ENCODE peak calls at places on chromosomes 13 and 19, in four cellular contexts. H, K, W and Z are unnamed samples.
A peak's percentile ranks its signal among the peaks of the same experiment; 100 is the strongest.

GRCh38 chr13:73477441-73477840 is 418.6 kb downstream of the KLF5 start:
- DNase-seq in H (no peak), K (no peak), W (no peak), Z (no peak)

GRCh38 chr19:50252887-50253268 is 49.5 kb downstream of the MYH14 start:
- DNase-seq in H (no peak), K (no peak), W (no peak), Z (no peak)

GRCh38 chr19:1860133-1860775 is 3.1 kb downstream of the KLF16 start:
- DNase-seq in H (no peak), K (peak; percentile 79), W (no peak), Z (no peak)

GRCh38 chr13:51453959-51454703 is 1.3 kb upstream of the INTS6 start:
- DNase-seq in H (no peak), K (no peak), W (peak; percentile 24), Z (peak; percentile 61)

GRCh38 chr13:27960362-27961226 is 8.5 kb downstream of the CDX2 start:
- DNase-seq in H (peak; percentile 83), K (peak; percentile 13), W (peak; percentile 35), Z (peak; percentile 86)

GRCh38 chr19:38193445-38193844 is 30.6 kb downstream of the DPF1 start:
- DNase-seq in H (no peak), K (no peak), W (no peak), Z (no peak)

GRCh38 chr19:38697641-38698071 is 46.6 kb downstream of the CAPN12 start:
- DNase-seq in H (no peak), K (no peak), W (no peak), Z (no peak)

GRCh38 chr13:47112900-47113299 is 216.0 kb upstream of the HTR2A start:
- DNase-seq in H (no peak), K (no peak), W (no peak), Z (no peak)

GRCh38 chr19:4019578-4019977 is 12.0 kb downstream of the PIAS4 start:
- DNase-seq in H (no peak), K (no peak), W (no peak), Z (peak; percentile 59)

GRCh38 chr19:30393729-30394480 is 21.7 kb downstream of the ZNF536 start:
- DNase-seq in H (no peak), K (no peak), W (no peak), Z (no peak)

GRCh38 chr19:54905411-54905810 is 537 bp upstream of the NCR1 start:
- DNase-seq in H (no peak), K (no peak), W (no peak), Z (no peak)

GRCh38 chr13:44734204-44734707 is 158.1 kb upstream of the TSC22D1 start:
- DNase-seq in H (peak; percentile 80), K (peak; percentile 55), W (peak; percentile 51), Z (peak; percentile 77)

GRCh38 chr19:391726-392374 is 17.1 kb downstream of the C2CD4C start:
- DNase-seq in H (no peak), K (no peak), W (no peak), Z (peak; percentile 5)

GRCh38 chr19:52659013-52659412 is 20.9 kb upstream of the ZNF83 start:
- DNase-seq in H (no peak), K (no peak), W (no peak), Z (no peak)

GRCh38 chr13:65914707-65915106 is 1315.4 kb downstream of the PCDH9 start:
- DNase-seq in H (no peak), K (peak; percentile 51), W (no peak), Z (no peak)

GRCh38 chr19:49073514-49074378 is 1.2 kb upstream of the KCNA7 start:
- DNase-seq in H (no peak), K (no peak), W (no peak), Z (no peak)

GRCh38 chr19:18802354-18802753 is 11.2 kb upstream of the COMP start:
- DNase-seq in H (no peak), K (no peak), W (no peak), Z (no peak)

GRCh38 chr13:25148005-25148798 is 23.9 kb downstream of the AMER2 start:
- DNase-seq in H (no peak), K (no peak), W (no peak), Z (no peak)

GRCh38 chr19:50359432-50359818 is 6.0 kb downstream of the NAPSA start:
- DNase-seq in H (no peak), K (no peak), W (no peak), Z (no peak)

GRCh38 chr19:4362871-4363545 is 19.6 kb downstream of the MPND start:
- DNase-seq in H (no peak), K (no peak), W (no peak), Z (no peak)

GRCh38 chr19:1173845-1174809 is at the start of gene SBNO2:
- DNase-seq in H (peak; percentile 95), K (peak; percentile 89), W (peak; percentile 88), Z (peak; percentile 88)

GRCh38 chr19:3618811-3619630 is 7.6 kb downstream of the CACTIN start:
- DNase-seq in H (peak; percentile 69), K (no peak), W (no peak), Z (peak; percentile 79)

GRCh38 chr19:48966541-48967345 is 1.6 kb downstream of the FTL start:
- DNase-seq in H (no peak), K (no peak), W (no peak), Z (no peak)

DNA sequence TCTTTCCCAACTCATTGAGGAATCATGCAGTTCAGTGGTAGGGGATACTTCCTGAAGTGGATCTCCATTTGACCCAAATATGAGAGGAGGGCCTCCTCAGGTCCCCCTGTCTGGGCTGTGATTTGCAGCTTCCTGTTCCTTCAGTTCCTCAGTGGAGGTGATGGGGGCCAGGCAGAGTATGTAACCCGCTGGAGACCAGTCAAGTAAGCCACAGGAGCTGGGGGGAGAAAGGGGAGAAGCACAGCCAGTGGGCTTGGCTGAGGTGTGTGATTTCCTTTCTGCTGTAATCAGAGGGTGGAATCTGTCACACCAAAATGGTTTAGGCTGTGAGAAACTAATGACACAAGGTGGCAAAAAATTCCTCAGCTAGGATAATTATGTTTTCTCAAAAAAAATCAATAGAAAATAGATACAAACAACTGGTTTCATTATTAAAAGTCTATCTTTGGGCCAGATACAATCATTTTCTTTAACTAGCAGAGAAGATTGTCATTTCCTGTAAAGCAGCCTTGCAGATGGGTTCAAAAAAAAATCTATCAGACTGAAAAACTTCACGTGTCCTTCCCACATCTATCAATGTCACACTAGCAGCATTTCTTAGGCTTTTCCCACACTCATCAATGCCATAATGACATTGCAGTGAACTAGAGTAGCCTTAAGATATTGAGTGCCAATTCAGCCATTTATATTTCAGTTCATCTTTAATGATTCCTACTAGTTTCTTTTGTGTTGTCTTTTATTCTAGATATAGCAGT is 1660.3 kb downstream of the EFNB2 start:
- DNase-seq in H (no peak), K (no peak), W (no peak), Z (no peak)
- H3K27ac ChIP-seq in H (no peak overlapping the region), K (no peak overlapping the region), W (no peak overlapping the region), Z (no peak overlapping the region)

DNA sequence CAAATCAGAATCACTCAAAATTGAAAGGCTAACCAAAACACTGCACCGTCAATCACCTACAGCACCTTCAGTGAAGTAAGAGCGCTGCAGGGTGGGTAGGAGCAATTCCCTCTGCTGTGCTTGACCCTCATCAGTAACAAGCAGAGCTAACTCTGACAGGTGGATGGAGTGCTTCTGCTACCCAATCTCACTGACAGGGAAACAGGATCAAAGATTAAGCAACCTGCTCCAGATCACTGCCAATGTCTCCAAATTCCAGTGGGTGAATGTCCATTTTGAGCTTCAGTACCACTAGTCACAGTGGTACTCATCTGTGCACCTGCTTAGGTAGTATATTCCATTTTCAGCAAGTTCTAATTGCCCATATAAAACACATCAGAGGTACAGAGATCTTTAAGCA is 25.2 kb downstream of the BRD4 start:
- DNase-seq in H (no peak), K (no peak), W (no peak), Z (no peak)
- H3K27ac ChIP-seq in H (no peak overlapping the region), K (no peak overlapping the region), W (no peak overlapping the region), Z (no peak overlapping the region)

GRCh38 chr19:36773223-36773579 is 594 bp upstream of the ZNF850 start:
- DNase-seq in H (no peak), K (no peak), W (no peak), Z (no peak)
- H3K27ac ChIP-seq in H (no peak overlapping the region), K (peak overlapping the region; percentile 85), W (peak overlapping the region; percentile 86), Z (no peak overlapping the region)

DNA sequence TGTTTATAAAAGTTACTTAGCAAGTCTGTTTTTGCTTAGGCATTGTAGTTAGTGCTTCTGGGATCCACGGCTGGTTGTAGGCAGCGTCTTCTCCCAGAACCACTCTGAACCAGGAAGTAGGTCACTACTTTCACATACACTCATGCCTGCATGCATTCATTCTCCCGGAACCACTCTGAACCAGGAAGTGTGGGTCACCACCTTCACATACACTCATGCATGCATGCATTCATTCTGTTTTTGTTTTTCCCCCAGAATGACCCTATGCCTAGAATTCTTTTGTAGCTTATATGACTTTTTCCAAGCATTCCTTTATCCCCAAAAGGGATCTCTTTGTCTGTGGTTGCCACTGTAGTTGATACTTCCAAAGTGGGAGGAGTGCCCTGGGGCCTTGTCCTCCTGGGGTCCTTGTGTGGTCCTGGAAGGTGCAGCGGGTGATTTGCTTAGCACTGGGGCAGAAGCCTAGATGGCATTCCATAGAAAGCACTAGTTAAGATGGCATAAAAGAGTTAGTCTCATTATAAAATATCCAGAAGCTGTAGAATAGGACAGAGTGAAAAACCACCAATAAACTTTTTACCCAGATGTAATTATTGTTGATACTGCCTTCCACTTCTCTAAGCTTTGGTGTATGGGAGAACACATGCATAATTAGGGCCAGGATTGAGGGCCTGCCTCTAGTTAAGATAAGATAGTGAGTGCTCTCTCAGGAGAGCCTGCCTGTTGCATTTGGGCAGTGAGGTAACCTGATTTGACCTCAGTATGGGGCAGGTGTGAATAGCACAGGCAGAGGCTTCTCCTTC is 68.6 kb upstream of the TEX29 start:
- DNase-seq in H (no peak), K (no peak), W (no peak), Z (no peak)
- H3K27ac ChIP-seq in H (no peak overlapping the region), K (no peak overlapping the region), W (peak overlapping the region; percentile 79), Z (no peak overlapping the region)

GRCh38 chr19:14516048-14516534 is 2.1 kb downstream of the DNAJB1 start:
- DNase-seq in H (no peak), K (no peak), W (no peak), Z (no peak)
- H3K27ac ChIP-seq in H (peak overlapping the region; percentile 100), K (peak overlapping the region; percentile 99), W (peak overlapping the region; percentile 100), Z (peak overlapping the region; percentile 26)

DNA sequence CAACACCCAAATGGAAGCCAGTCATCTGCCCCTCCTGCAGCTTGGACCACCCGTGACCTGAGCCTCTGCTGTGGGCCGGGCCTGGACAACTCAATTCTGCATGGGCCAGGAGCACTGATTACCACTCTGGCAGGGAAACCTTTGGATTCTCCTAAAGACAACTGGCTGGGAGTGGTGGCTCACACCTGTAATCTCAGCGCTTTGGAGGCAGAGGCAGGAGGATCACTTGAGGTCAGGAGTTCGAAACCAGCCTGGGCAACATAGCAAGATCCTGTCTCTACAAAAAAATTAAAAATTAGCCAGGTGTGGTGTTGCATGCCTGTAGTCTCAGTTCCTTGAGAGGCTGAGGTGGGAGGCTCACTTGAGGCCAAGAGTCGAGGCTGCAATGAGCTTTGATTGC is 6.5 kb downstream of the EPS15L1 start:
- DNase-seq in H (no peak), K (no peak), W (no peak), Z (no peak)
- H3K27ac ChIP-seq in H (no peak overlapping the region), K (no peak overlapping the region), W (peak overlapping the region; percentile 95), Z (no peak overlapping the region)

GRCh38 chr13:108777421-108778420 is 148.3 kb downstream of the MYO16 start:
- DNase-seq in H (no peak), K (no peak), W (no peak), Z (no peak)
- H3K27ac ChIP-seq in H (no peak overlapping the region), K (no peak overlapping the region), W (no peak overlapping the region), Z (no peak overlapping the region)

GRCh38 chr19:39802958-39803357 is 24.3 kb downstream of the LEUTX start:
- DNase-seq in H (no peak), K (peak; percentile 1), W (no peak), Z (no peak)
- H3K27ac ChIP-seq in H (no peak overlapping the region), K (no peak overlapping the region), W (no peak overlapping the region), Z (no peak overlapping the region)